ENCODE peak calls at places on chromosomes 12 and 14, in seven cellular contexts. A, Q, X, W, V, E and O are unnamed samples.

GRCh38 chr12:131894981-131895639 is 688 bp downstream of the ULK1 start:
- DNase-seq in A (no peak), Q (no peak), X (no peak), W (peak; percentile 44), V (no peak), E (peak; percentile 20), O (no peak)

GRCh38 chr12:93502802-93503623 is 35.7 kb downstream of the MRPL42 start:
- DNase-seq in A (no peak), Q (peak; percentile 44), X (peak; percentile 9), W (peak; percentile 75), V (peak; percentile 17), E (peak; percentile 64), O (peak; percentile 35)

GRCh38 chr12:47977046-47977771 is 13.8 kb downstream of the TMEM106C start:
- DNase-seq in A (no peak), Q (no peak), X (peak; percentile 45), W (no peak), V (no peak), E (no peak), O (no peak)

GRCh38 chr12:121767525-121768016 is 25.9 kb downstream of the RHOF start:
- DNase-seq in A (no peak), Q (peak; percentile 73), X (no peak), W (peak; percentile 67), V (no peak), E (no peak), O (peak; percentile 82)

GRCh38 chr12:91009319-91009950 is 4.7 kb upstream of the EPYC start:
- DNase-seq in A (no peak), Q (no peak), X (peak; percentile 30), W (peak; percentile 8), V (no peak), E (no peak), O (no peak)

GRCh38 chr14:54673193-54674121 is 106.5 kb downstream of the SAMD4A start:
- DNase-seq in A (no peak), Q (no peak), X (no peak), W (no peak), V (no peak), E (no peak), O (no peak)

GRCh38 chr14:94116701-94117100 is 6.2 kb downstream of the IFI27 start:
- DNase-seq in A (no peak), Q (no peak), X (no peak), W (no peak), V (no peak), E (no peak), O (no peak)

GRCh38 chr12:66107451-66107915 is 23.1 kb downstream of the LLPH start:
- DNase-seq in A (peak; percentile 50), Q (peak; percentile 94), X (peak; percentile 91), W (peak; percentile 99), V (no peak), E (peak; percentile 34), O (peak; percentile 87)

GRCh38 chr12:69240625-69240984 is 1.2 kb downstream of the CPSF6 start:
- DNase-seq in A (no peak), Q (no peak), X (peak; percentile 19), W (peak; percentile 44), V (no peak), E (peak; percentile 42), O (no peak)

GRCh38 chr12:80364056-80364455 is 80.0 kb upstream of the PTPRQ start:
- DNase-seq in A (no peak), Q (no peak), X (peak; percentile 17), W (no peak), V (no peak), E (no peak), O (no peak)

GRCh38 chr14:75147423-75148071 is 20.7 kb upstream of the NEK9 start:
- DNase-seq in A (peak; percentile 50), Q (peak; percentile 88), X (peak; percentile 95), W (peak; percentile 92), V (no peak), E (no peak), O (peak; percentile 69)

GRCh38 chr12:125149160-125150108 is 84.2 kb downstream of the AACS start:
- DNase-seq in A (no peak), Q (no peak), X (no peak), W (no peak), V (no peak), E (no peak), O (no peak)

GRCh38 chr12:120489018-120489417 is 6.9 kb upstream of the DYNLL1 start:
- DNase-seq in A (no peak), Q (no peak), X (no peak), W (no peak), V (no peak), E (no peak), O (no peak)

GRCh38 chr14:72643317-72643801 is 250.5 kb downstream of the DPF3 start:
- DNase-seq in A (peak; percentile 91), Q (peak; percentile 96), X (peak; percentile 96), W (peak; percentile 95), V (no peak), E (no peak), O (peak; percentile 95)

GRCh38 chr12:15556411-15556810 is 232.8 kb downstream of the EPS8 start:
- DNase-seq in A (no peak), Q (peak; percentile 37), X (no peak), W (peak; percentile 21), V (no peak), E (no peak), O (peak; percentile 10)

GRCh38 chr12:75633789-75634188 is 122.4 kb upstream of the KRR1 start:
- DNase-seq in A (no peak), Q (no peak), X (no peak), W (no peak), V (no peak), E (no peak), O (no peak)

GRCh38 chr14:102262894-102263462 is 42.0 kb downstream of the MOK start:
- DNase-seq in A (no peak), Q (no peak), X (peak; percentile 94), W (peak; percentile 26), V (no peak), E (no peak), O (no peak)

GRCh38 chr14:52365071-52365470 is 51.0 kb downstream of the PTGER2 start:
- DNase-seq in A (no peak), Q (peak; percentile 94), X (no peak), W (no peak), V (no peak), E (no peak), O (no peak)

GRCh38 chr12:92538970-92539749 is 163.6 kb upstream of the PLEKHG7 start:
- DNase-seq in A (peak; percentile 83), Q (peak; percentile 56), X (peak; percentile 96), W (peak; percentile 61), V (no peak), E (no peak), O (peak; percentile 52)

GRCh38 chr12:69024907-69025306 is 91.9 kb upstream of the CPM start:
- DNase-seq in A (no peak), Q (no peak), X (peak; percentile 72), W (no peak), V (no peak), E (no peak), O (peak; percentile 28)

GRCh38 chr12:65598688-65599087 is 225.6 kb upstream of the HMGA2 start:
- DNase-seq in A (no peak), Q (no peak), X (no peak), W (no peak), V (no peak), E (no peak), O (no peak)

GRCh38 chr12:113276946-113277500 is 55.8 kb downstream of the TPCN1 start:
- DNase-seq in A (no peak), Q (no peak), X (no peak), W (no peak), V (no peak), E (no peak), O (peak; percentile 2)

GRCh38 chr12:57236224-57236924 is 6.9 kb downstream of the SHMT2 start:
- DNase-seq in A (no peak), Q (no peak), X (no peak), W (no peak), V (no peak), E (peak; percentile 34), O (no peak)

GRCh38 chr14:89619616-89620273 is 202.7 kb upstream of the FOXN3 start:
- DNase-seq in A (no peak), Q (no peak), X (no peak), W (no peak), V (no peak), E (no peak), O (no peak)